ENCODE peak calls at places on chromosomes 16 and 17, in nine cellular contexts. E, L, K, B, V, R, Z, W and U are unnamed samples.

GRCh38 chr17:44919885-44920564 is 4.7 kb upstream of the GFAP start:
- DNase-seq in E (peak), L (peak), K (peak), B (peak), V (peak), R (peak), Z (peak), W (no peak), U (peak)

GRCh38 chr17:69874220-69874670 is 200.8 kb upstream of the KCNJ16 start:
- DNase-seq in E (no peak), L (no peak), K (peak), B (no peak), V (no peak), R (no peak), Z (no peak), W (peak), U (peak)

GRCh38 chr17:40909755-40910154 is 24.7 kb upstream of the KRT20 start:
- DNase-seq in E (no peak), L (no peak), K (peak), B (no peak), V (no peak), R (no peak), Z (no peak), W (no peak), U (peak)

GRCh38 chr16:76579277-76579676 is 302.1 kb downstream of the CNTNAP4 start:
- DNase-seq in E (no peak), L (no peak), K (no peak), B (no peak), V (no peak), R (no peak), Z (no peak), W (no peak), U (no peak)

GRCh38 chr16:89602273-89602951 is 11.0 kb upstream of the DPEP1 start:
- DNase-seq in E (no peak), L (peak), K (peak), B (peak), V (no peak), R (peak), Z (no peak), W (peak), U (peak)

GRCh38 chr16:54816471-54816870 is 114.2 kb upstream of the IRX5 start:
- DNase-seq in E (no peak), L (no peak), K (no peak), B (no peak), V (peak), R (no peak), Z (no peak), W (no peak), U (no peak)

GRCh38 chr17:4514206-4514605 is 15.5 kb downstream of the SPNS2 start:
- DNase-seq in E (no peak), L (no peak), K (no peak), B (no peak), V (no peak), R (no peak), Z (no peak), W (no peak), U (no peak)

GRCh38 chr17:42306385-42306667 is 18.0 kb downstream of the STAT5A start:
- DNase-seq in E (no peak), L (no peak), K (no peak), B (no peak), V (no peak), R (no peak), Z (no peak), W (no peak), U (no peak)

GRCh38 chr17:19714542-19715411 is 1.6 kb downstream of the SLC47A2 start:
- DNase-seq in E (no peak), L (no peak), K (no peak), B (no peak), V (peak), R (no peak), Z (no peak), W (no peak), U (no peak)

GRCh38 chr17:64061157-64061898 is 40.9 kb upstream of the ICAM2 start:
- DNase-seq in E (no peak), L (no peak), K (peak), B (no peak), V (no peak), R (no peak), Z (no peak), W (no peak), U (no peak)

GRCh38 chr17:63095459-63095858 is 129.4 kb downstream of the TANC2 start:
- DNase-seq in E (no peak), L (no peak), K (peak), B (no peak), V (no peak), R (no peak), Z (no peak), W (no peak), U (peak)

GRCh38 chr17:2024572-2025219 is 438 bp downstream of the RTN4RL1 start:
- DNase-seq in E (no peak), L (no peak), K (no peak), B (no peak), V (no peak), R (no peak), Z (no peak), W (no peak), U (no peak)

GRCh38 chr17:29645516-29646051 is 22.9 kb upstream of the CORO6 start:
- DNase-seq in E (no peak), L (no peak), K (peak), B (no peak), V (no peak), R (no peak), Z (no peak), W (no peak), U (peak)

GRCh38 chr16:57876210-57876609 is 73.9 kb upstream of the KIFC3 start:
- DNase-seq in E (no peak), L (no peak), K (no peak), B (no peak), V (no peak), R (no peak), Z (no peak), W (no peak), U (no peak)

GRCh38 chr17:79975498-79976134 is 60.1 kb downstream of the TBC1D16 start:
- DNase-seq in E (no peak), L (no peak), K (no peak), B (no peak), V (no peak), R (no peak), Z (no peak), W (no peak), U (no peak)

GRCh38 chr17:50841949-50842354 is 6.6 kb downstream of the WFIKKN2 start:
- DNase-seq in E (no peak), L (peak), K (peak), B (peak), V (peak), R (peak), Z (peak), W (no peak), U (peak)

GRCh38 chr16:9151074-9151473 is 59.6 kb downstream of the HAPSTR1 start:
- DNase-seq in E (no peak), L (no peak), K (no peak), B (no peak), V (no peak), R (no peak), Z (no peak), W (no peak), U (no peak)

GRCh38 chr17:71438631-71439146 is 682.1 kb upstream of the SOX9 start:
- DNase-seq in E (no peak), L (peak), K (peak), B (no peak), V (no peak), R (no peak), Z (no peak), W (peak), U (peak)

GRCh38 chr16:50478021-50478772 is 70.0 kb upstream of the NKD1 start:
- DNase-seq in E (no peak), L (no peak), K (no peak), B (no peak), V (no peak), R (no peak), Z (no peak), W (no peak), U (no peak)

GRCh38 chr17:31538080-31538762 is 146.7 kb downstream of the RAB11FIP4 start:
- DNase-seq in E (peak), L (no peak), K (no peak), B (no peak), V (no peak), R (no peak), Z (no peak), W (no peak), U (no peak)

GRCh38 chr17:82084373-82085030 is 13.5 kb downstream of the FASN start:
- DNase-seq in E (no peak), L (no peak), K (no peak), B (no peak), V (no peak), R (no peak), Z (no peak), W (no peak), U (no peak)

GRCh38 chr16:57471852-57472664 is 9.6 kb downstream of the POLR2C start:
- DNase-seq in E (no peak), L (no peak), K (no peak), B (no peak), V (no peak), R (no peak), Z (no peak), W (no peak), U (no peak)